ENCODE peak calls at places on chromosomes 4 and X, in eight cellular contexts. M is aorta; L is GM23248; D is sigmoid colon; O is body of pancreas; W is cardiac muscle cell; B is CD8-positive, alpha-beta T cell; X is CD4-positive, CD25-positive, alpha-beta regulatory T cell. Z is an unnamed sample. For H3K4me1, the result is how much of the 10 kb centered on the place peaks cover.

GRCh38 chr4:15897577-15897976 is 41.0 kb downstream of the FGFBP1 start:
- DNase-seq in M (no peak), L (no peak), D (no peak), O (no peak), W (no peak), B (no peak), X (no peak), Z (no peak)

GRCh38 chr4:2811830-2812599 is 19.1 kb downstream of the SH3BP2 start:
- DNase-seq in M (peak), L (peak), D (peak), O (no peak), W (peak), B (peak), X (peak), Z (peak)

GRCh38 chr4:85475631-85476233 is 782 bp downstream of the ARHGAP24 start:
- DNase-seq in M (no peak), L (peak), D (no peak), O (peak), W (peak), B (no peak), X (no peak), Z (no peak)

GRCh38 chrX:16205840-16206239 is 38.6 kb downstream of the MAGEB17 start:
- DNase-seq in M (no peak), L (peak), D (no peak), O (no peak), W (no peak), B (no peak), X (no peak), Z (no peak)

GRCh38 chrX:43853225-43853828 is 28.9 kb downstream of the MAOB start:
- DNase-seq in M (no peak), L (no peak), D (no peak), O (no peak), W (no peak), B (no peak), X (no peak), Z (no peak)

GRCh38 chrX:10755477-10756334 is 135.3 kb upstream of the MID1 start:
- DNase-seq in M (no peak), L (peak), D (no peak), O (peak), W (peak), B (no peak), X (no peak), Z (no peak)

GRCh38 chrX:101257448-101258259 is 33.5 kb downstream of the TAF7L start:
- DNase-seq in M (no peak), L (peak), D (no peak), O (no peak), W (no peak), B (no peak), X (no peak), Z (no peak)

GRCh38 chr4:41256740-41257256 is at the start of gene UCHL1:
- DNase-seq in M (peak), L (peak), D (peak), O (peak), W (peak), B (no peak), X (no peak), Z (no peak)

DNA sequence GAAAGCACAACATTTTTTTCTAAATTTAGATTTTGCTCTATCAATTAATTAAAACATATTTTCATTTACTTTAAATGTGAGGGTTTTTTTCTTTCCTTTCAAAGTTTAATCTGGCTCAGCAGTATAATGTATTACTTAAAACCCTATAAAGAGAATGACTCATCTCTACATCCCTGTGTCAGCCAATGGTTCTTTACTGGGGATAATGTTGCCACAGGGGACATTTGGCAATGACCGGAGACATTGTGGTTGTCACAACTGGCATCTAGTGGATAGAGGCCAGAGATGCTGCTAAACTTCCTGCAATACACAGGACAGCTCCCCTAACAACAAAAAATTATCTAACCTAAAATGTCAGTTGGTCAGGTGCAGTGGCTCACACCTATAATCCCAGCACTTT is 53.8 kb downstream of the SYNPO2 start:
- DNase-seq in M (no peak), L (peak), D (no peak), O (no peak), W (no peak), B (no peak), X (no peak), Z (no peak)
- H3K4me1 ChIP-seq in M (under half), L (under half), D (under half), O (under half), W (under half), B (under half), X (under half), Z (under half)

DNA sequence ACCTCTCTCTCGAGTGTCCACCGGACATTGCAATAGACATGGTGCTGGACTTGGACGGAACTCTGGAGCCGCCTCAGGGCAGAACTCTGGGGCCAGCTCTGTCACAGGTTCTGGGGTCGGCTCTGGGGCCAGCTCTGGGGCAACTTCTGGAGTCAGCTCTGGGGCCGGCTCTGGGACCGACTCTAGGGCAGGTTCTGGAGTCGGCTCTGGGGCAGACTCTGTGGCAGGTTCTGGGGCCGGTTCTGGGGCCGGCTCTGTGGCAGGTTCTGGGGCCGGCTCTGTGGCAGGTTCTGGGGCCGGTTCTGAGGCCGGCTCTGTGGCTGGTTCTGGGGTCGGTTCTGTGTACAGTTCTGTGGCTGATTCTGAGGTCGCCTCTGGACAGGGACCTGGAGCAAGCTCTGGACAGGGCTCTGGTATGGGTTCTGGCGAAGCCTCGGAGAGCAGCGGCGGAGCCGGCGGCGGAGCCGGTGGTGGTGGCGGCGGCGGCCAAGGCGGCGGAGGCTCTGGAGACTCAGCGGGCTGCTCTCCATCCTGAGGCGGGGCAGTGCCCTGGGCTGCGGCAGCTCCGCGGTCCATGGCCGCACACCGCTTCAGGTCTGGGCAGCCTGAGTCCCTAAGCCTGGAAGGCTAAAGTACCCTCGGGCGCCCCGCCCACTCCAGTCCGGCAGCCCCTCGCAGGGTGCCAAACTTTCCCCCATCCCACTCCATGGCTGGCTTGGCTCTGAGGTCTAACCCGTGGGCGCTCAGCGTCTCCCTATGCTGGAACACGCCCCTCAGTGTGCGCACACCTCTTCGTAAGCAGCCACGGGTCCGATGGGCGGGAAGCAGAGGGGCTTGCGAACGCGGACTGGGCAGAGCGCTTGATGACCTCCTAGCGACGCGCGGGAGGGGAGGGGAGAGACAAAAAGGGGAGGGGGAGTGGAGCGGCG is at the start of gene DGKK:
- DNase-seq in M (no peak), L (peak), D (no peak), O (no peak), W (peak), B (no peak), X (no peak), Z (no peak)
- H3K4me3 ChIP-seq in M (no peak), L (no peak), D (peak), O (no peak), W (peak), B (no peak), X (no peak), Z (no peak)

DNA sequence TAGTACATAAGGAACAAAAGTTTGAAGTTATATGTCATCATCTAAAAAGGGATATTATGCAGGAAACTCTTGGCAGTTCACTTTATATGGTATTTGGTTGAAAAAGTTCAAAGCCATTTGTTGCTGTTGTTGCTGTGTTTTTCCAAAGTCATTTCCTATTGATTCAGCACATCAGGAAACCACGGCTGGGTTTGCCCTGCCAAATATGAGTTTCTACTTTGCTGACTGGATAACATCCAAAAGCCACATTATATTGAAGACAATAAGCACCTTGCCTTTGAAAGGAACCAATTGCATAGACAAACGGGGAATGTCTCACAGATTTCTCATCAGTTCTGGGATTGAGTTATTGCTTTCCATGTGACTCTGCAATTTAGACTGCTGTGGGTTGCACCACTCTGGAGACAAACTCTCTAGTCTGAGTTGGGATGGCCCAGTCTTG is 206.1 kb downstream of the SLC39A8 start:
- DNase-seq in M (no peak), L (peak), D (no peak), O (no peak), W (no peak), B (no peak), X (no peak), Z (no peak)
- H3K27ac ChIP-seq in M (no peak), L (no peak), D (no peak), O (no peak), W (no peak), B (no peak), X (no peak), Z (no peak)

GRCh38 chr4:20995015-20995414 is 294.8 kb downstream of the PACRGL start:
- DNase-seq in M (no peak), L (no peak), D (no peak), O (no peak), W (no peak), B (no peak), X (no peak), Z (no peak)
- H3K4me1 ChIP-seq in M (under half), L (under half), D (under half), O (under half), W (under half), B (under half), X (under half), Z (under half)